ENCODE peak calls at places on chromosome 1, in eight cellular contexts. U is suprapubic skin; H is right atrium auricular region; X is aorta; T is BJ; C is CD4-positive, CD25-positive, alpha-beta regulatory T cell; E is esophagus squamous epithelium; A is fibroblast of lung. O is an unnamed sample.

GRCh38 chr1:61088163-61088840 is 5.9 kb downstream of the NFIA start:
- DNase-seq in E (no peak), H (no peak), T (no peak), A (no peak), C (no peak), X (no peak), U (no peak), O (no peak)

GRCh38 chr1:1206376-1207253 is at the start of gene TNFRSF18:
- DNase-seq in H (no peak), U (no peak), C (no peak), A (peak; percentile 6), T (no peak), X (peak; percentile 45), E (no peak), O (no peak)

GRCh38 chr1:97925161-97925560 is 4.3 kb upstream of the DPYD start:
- DNase-seq in T (no peak), X (no peak), U (no peak), C (no peak), H (no peak), A (no peak), E (no peak), O (no peak)

GRCh38 chr1:42463906-42464305 is 820 bp downstream of the CCDC30 start:
- DNase-seq in C (no peak), E (no peak), T (no peak), H (no peak), X (no peak), A (no peak), U (no peak), O (no peak)

GRCh38 chr1:232589809-232590741 is 39.9 kb downstream of the SIPA1L2 start:
- DNase-seq in H (no peak), A (no peak), X (peak; percentile 59), U (no peak), C (no peak), T (no peak), E (no peak), O (no peak)

GRCh38 chr1:24283326-24284155 is 35.6 kb upstream of the GRHL3 start:
- DNase-seq in A (peak; percentile 92), E (no peak), X (no peak), H (no peak), T (peak; percentile 52), C (no peak), U (no peak), O (no peak)

GRCh38 chr1:74324684-74325448 is 89.7 kb downstream of the TNNI3K start:
- DNase-seq in U (no peak), T (no peak), A (no peak), E (no peak), H (no peak), X (no peak), C (no peak), O (no peak)

GRCh38 chr1:70760170-70760569 is 287.4 kb downstream of the PTGER3 start:
- DNase-seq in H (no peak), E (no peak), C (no peak), U (no peak), X (no peak), T (no peak), A (no peak), O (no peak)

GRCh38 chr1:183568176-183569041 is 21.9 kb downstream of the NCF2 start:
- DNase-seq in X (peak; percentile 80), A (no peak), H (no peak), E (no peak), U (no peak), T (no peak), C (no peak), O (peak; percentile 74)

DNA sequence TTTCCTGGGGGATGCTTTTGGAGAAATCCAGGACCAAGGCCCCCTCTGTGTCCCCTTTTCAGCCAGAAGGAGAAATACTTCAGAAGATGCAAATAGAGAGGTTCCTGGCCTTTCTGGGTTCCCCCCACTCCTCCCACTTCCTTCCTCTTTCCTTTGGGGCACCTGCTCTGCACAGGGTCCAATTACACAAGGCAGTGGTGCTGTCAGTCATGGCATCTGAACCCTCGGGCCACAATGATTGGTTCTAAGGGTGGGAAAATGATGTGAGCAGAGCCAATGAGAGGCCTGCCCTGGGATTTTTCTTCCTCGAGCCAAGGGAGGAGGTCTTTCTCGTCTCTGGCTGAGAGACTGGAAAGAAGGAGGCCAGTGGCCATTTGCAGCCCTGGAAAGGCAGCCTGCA is 282.2 kb downstream of the NPHP4 start:
- DNase-seq in E (no peak), A (no peak), X (no peak), T (no peak), H (no peak), C (no peak), U (peak; percentile 32), O (peak; percentile 26)
- H3K27me3 ChIP-seq in E (peaks cover 29% of the 10 kb centered on the region), A (no peaks in the 10 kb centered on the region), X (no peaks in the 10 kb centered on the region), T (no peaks in the 10 kb centered on the region), H (no peaks in the 10 kb centered on the region), C (no peaks in the 10 kb centered on the region), U (peaks cover 28% of the 10 kb centered on the region), O (no peaks in the 10 kb centered on the region)

DNA sequence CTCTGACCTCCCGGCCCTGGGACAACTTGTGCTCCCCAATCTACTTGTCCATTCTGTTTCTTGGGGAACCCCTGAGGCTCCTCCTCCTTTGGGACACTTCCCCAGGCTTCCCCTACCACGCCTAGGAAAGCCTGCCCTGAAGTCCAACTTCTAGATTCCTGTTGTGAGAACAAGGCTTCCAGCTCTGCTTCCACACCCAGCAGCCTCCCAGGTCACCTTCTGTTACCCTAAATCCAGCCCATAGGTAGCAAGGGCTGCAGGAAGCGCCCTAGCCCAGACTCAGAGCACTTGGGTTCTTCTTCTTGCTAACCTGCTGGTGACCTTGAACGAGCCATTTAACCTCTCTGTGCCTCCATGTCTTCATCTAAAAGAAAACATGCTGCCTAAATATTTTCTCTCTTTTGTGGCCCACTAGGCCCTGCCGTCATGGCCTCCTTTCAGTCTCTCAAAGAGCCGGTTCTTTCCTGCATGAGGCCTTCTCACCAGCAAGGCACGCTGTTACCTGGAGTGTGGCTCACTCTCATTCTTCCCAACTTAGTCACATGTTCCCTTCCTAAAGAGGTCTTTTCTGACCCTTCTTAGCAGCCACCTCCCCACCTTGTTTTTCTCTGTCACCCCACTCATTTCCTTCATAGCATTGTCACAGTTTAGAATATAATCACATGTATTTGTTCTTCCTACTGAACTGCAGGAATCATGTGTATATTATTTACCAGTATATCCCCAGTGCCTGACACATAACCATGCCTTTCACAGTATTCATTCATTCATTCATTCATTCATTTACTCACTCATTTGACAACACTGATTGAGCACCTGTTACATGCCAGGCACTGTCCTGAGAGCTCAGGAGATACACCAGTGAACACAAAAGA is 1.4 kb downstream of the CAPN2 start:
- DNase-seq in T (no peak), C (peak; percentile 24), U (no peak), A (no peak), X (no peak), E (no peak), H (no peak), O (no peak)
- H3K27me3 ChIP-seq in T (no peaks in the 10 kb centered on the region), C (no peaks in the 10 kb centered on the region), U (no peaks in the 10 kb centered on the region), A (no peaks in the 10 kb centered on the region), X (no peaks in the 10 kb centered on the region), E (no peaks in the 10 kb centered on the region), H (no peaks in the 10 kb centered on the region), O (no peaks in the 10 kb centered on the region)

DNA sequence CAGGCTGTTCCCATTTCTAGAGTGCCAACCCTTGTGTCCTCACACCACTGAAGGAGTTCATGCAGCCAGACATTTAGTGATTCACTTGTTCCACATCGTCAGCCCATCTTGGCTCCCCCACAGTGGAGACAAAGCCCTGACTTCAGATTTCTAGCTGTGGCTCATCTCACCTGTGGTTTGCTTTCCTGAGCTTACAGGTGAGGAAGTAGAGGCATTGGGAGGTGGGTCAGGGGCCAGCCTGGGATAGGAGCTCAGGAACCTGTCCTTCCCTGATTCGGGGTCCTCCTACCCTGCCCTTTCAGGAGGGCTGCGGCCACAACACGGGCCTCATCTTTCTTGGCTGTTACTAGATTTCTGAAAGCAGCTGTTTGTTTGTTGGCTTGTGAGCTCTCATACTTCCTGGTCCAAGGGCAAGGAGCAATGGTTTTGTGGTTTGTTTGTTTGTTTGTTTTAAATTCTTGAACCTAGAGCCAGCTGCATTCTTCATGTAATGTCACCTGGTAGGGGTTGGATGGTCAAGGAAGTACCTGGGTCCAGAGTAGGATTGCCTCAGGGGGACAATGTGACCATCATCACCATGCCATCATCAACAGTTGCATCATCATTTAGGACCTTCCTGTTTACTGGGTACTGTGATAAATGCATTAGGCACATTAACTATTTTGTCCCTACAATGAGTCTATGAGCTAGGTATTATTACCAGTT is 14.5 kb upstream of the MYOG start:
- DNase-seq in T (no peak), X (no peak), H (peak; percentile 13), C (no peak), U (no peak), A (no peak), E (no peak), O (no peak)
- H3K27me3 ChIP-seq in T (peaks cover 17% of the 10 kb centered on the region), X (no peaks in the 10 kb centered on the region), H (no peaks in the 10 kb centered on the region), C (peaks cover 4% of the 10 kb centered on the region), U (no peaks in the 10 kb centered on the region), A (peaks cover 24% of the 10 kb centered on the region), E (peaks cover 8% of the 10 kb centered on the region), O (no peaks in the 10 kb centered on the region)

DNA sequence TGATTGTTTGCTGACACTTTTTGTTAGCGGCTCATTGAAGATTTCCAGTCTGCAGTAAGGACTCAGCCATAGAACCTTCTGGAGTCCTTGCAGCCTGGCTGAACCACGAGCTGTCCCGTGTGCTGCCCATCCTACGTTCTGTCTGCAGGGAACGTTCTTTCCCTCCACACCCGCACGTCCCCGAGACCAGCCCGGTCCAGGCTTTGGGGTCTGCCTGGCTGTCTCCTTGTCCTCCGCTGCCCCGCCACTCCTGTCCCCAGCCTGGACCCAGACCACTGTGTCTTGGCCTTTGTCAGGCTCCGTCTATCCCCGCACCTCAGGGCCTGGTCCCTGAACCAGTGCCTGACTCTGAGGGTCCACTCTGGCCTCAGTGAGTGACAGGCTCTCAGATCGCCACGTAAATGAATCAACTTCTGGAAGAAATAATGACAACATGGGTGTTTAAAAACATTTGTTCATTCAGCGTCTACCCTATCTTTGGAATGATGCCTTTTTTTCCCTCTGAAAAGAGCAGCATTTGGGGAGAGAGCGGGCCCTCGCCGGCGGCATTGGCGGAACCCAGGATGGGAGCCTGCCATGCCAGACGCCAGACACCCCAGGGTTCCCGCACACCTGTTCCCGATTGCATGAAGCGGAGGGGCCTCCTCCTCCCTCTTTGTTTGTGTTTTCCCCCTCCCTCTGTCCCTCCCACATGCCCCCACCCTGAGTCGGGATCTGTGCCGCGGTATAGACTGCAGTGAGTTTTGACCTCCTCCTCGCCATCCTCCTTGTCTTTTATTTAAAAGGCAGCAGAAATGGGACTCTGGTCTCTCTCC is 43.9 kb upstream of the C1orf174 start:
- DNase-seq in C (no peak), U (no peak), E (no peak), A (no peak), T (no peak), H (no peak), X (no peak), O (no peak)
- H3K27me3 ChIP-seq in C (no peaks in the 10 kb centered on the region), U (peaks cover 87% of the 10 kb centered on the region), E (peaks cover 87% of the 10 kb centered on the region), A (no peaks in the 10 kb centered on the region), T (no peaks in the 10 kb centered on the region), H (no peaks in the 10 kb centered on the region), X (no peaks in the 10 kb centered on the region), O (peaks cover 4% of the 10 kb centered on the region)

DNA sequence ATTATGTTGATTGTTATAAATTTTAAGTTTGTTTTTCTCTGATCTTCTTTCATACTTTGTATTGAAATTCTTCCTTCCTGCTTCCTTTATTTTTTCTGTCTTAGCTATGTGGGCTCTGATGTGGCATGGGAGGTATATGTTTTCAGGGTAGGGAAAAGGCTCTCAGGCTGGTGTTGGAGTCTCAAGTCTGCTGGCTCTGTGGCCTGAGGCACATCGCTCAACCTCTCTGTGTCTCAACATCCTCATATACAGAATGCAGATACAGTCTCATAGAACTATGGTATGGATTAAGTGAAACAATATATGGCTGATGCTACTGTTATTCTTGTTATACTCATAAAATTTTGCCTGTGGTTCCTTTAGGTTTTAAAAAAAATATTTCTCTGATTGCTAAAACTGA is 105.9 kb downstream of the KCNN3 start:
- DNase-seq in E (no peak), U (peak; percentile 40), C (no peak), H (no peak), T (no peak), A (no peak), X (no peak), O (no peak)
- H3K27me3 ChIP-seq in E (peaks cover 47% of the 10 kb centered on the region), U (peaks cover 28% of the 10 kb centered on the region), C (peaks cover 14% of the 10 kb centered on the region), H (no peaks in the 10 kb centered on the region), T (peaks cover 4% of the 10 kb centered on the region), A (peaks cover 16% of the 10 kb centered on the region), X (no peaks in the 10 kb centered on the region), O (peaks cover 18% of the 10 kb centered on the region)